ENCODE peak calls at places on chromosomes 1 and 21, in four cellular contexts. L, Q, C and R are unnamed samples.
A peak's percentile ranks its signal among the peaks of the same experiment; 100 is the strongest.

GRCh38 chr1:8970870-8971337 is 25.2 kb downstream of the CA6 start:
- DNase-seq in Q (no peak), C (no peak), L (no peak), R (no peak)

GRCh38 chr1:81681570-81681969 is 119.2 kb upstream of the ADGRL2 start:
- DNase-seq in L (no peak), C (no peak), Q (no peak), R (no peak)

GRCh38 chr1:248805905-248806304 is 19.8 kb downstream of the SH3BP5L start:
- DNase-seq in L (no peak), Q (no peak), C (no peak), R (no peak)

GRCh38 chr1:232988572-232989040 is 38.2 kb downstream of the NTPCR start:
- DNase-seq in C (no peak), Q (no peak), L (no peak), R (no peak)

GRCh38 chr1:94646786-94647555 is 105.4 kb upstream of the F3 start:
- DNase-seq in L (no peak), Q (no peak), C (no peak), R (no peak)

GRCh38 chr1:7110306-7110705 is 325.1 kb downstream of the CAMTA1 start:
- DNase-seq in L (no peak), C (no peak), Q (no peak), R (no peak)

GRCh38 chr1:29202584-29203340 is 21.1 kb upstream of the SRSF4 start:
- DNase-seq in L (peak; percentile 89), C (peak; percentile 90), Q (peak; percentile 99), R (peak; percentile 99)

GRCh38 chr1:114510235-114511047 is 562 bp downstream of the TRIM33 start:
- DNase-seq in L (no peak), C (peak; percentile 38), Q (peak; percentile 89), R (peak; percentile 70)

GRCh38 chr21:29240136-29240535 is 58.6 kb upstream of the BACH1 start:
- DNase-seq in L (no peak), Q (no peak), C (no peak), R (no peak)

GRCh38 chr1:107443860-107444259 is 303.0 kb downstream of the NTNG1 start:
- DNase-seq in C (no peak), L (no peak), Q (no peak), R (no peak)

GRCh38 chr21:41142051-41142795 is 25.7 kb upstream of the BACE2 start:
- DNase-seq in Q (no peak), L (peak; percentile 2), C (peak; percentile 5), R (no peak)

GRCh38 chr1:112840631-112841624 is 115.1 kb downstream of the SLC16A1 start:
- DNase-seq in L (no peak), C (no peak), Q (no peak), R (no peak)

GRCh38 chr1:22038036-22038435 is 14.5 kb upstream of the CDC42 start:
- DNase-seq in C (no peak), L (no peak), Q (peak; percentile 43), R (no peak)

GRCh38 chr1:212920246-212920645 is 30.1 kb upstream of the VASH2 start:
- DNase-seq in C (no peak), Q (no peak), L (no peak), R (no peak)

GRCh38 chr1:7770620-7770938 is 517 bp upstream of the VAMP3 start:
- DNase-seq in Q (no peak), L (no peak), C (no peak), R (no peak)

GRCh38 chr1:234681990-234682389 is 72.0 kb upstream of the IRF2BP2 start:
- DNase-seq in Q (no peak), L (no peak), C (no peak), R (no peak)

GRCh38 chr1:159239551-159240220 is 35.0 kb downstream of the ACKR1 start:
- DNase-seq in C (no peak), L (no peak), Q (no peak), R (no peak)

GRCh38 chr1:36297062-36297461 is 9.1 kb upstream of the SH3D21 start:
- DNase-seq in L (peak; percentile 58), C (no peak), Q (no peak), R (no peak)

GRCh38 chr1:182133181-182133580 is 71.7 kb upstream of the ZNF648 start:
- DNase-seq in C (no peak), Q (no peak), L (no peak), R (no peak)

GRCh38 chr21:16468191-16468590 is 738.4 kb downstream of the USP25 start:
- DNase-seq in L (no peak), C (no peak), Q (no peak), R (no peak)

GRCh38 chr1:39954870-39955546 is at the start of gene MFSD2A:
- DNase-seq in C (peak; percentile 78), L (peak; percentile 50), Q (no peak), R (peak; percentile 69)

GRCh38 chr1:208207388-208208131 is 36.6 kb downstream of the PLXNA2 start:
- DNase-seq in C (no peak), L (peak; percentile 84), Q (no peak), R (no peak)

GRCh38 chr1:27549807-27550408 is 54.0 kb downstream of the AHDC1 start:
- DNase-seq in L (no peak), Q (no peak), C (no peak), R (no peak)

GRCh38 chr1:7478797-7479499 is 292.1 kb upstream of the VAMP3 start:
- DNase-seq in L (no peak), C (peak; percentile 75), Q (no peak), R (no peak)

GRCh38 chr21:36756527-36756926 is 57.6 kb downstream of the SIM2 start:
- DNase-seq in C (peak; percentile 59), Q (no peak), L (peak; percentile 18), R (no peak)

GRCh38 chr1:62621907-62622306 is 24.6 kb downstream of the ANGPTL3 start:
- DNase-seq in C (peak; percentile 90), L (peak; percentile 98), Q (peak; percentile 75), R (no peak)

GRCh38 chr1:76543495-76543894 is 323.8 kb upstream of the ST6GALNAC5 start:
- DNase-seq in Q (no peak), C (no peak), L (no peak), R (no peak)

GRCh38 chr1:76546354-76546933 is 320.8 kb upstream of the ST6GALNAC5 start:
- DNase-seq in L (no peak), C (no peak), Q (no peak), R (no peak)

DNA sequence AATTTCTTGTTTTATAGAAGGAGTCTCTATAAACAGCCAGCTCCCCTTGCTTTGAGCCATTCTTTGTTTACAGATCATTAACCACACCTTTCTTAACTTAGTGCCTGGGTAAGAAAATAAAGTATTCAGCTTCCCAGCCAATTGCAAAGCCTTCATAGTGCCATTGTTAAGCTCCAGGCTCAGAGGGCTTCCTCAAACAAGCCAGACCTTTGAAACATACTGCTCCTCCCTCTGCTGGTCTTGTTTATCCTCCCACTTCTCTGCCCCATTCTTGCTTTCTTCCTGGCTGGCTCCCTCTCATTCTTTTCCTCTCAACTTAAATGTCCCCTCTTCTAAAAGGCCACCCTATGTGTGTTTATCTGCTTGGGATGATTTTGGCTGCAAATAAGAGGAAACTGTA is 319.4 kb upstream of the ST6GALNAC5 start:
- DNase-seq in L (no peak), C (no peak), Q (no peak), R (peak; percentile 7)
- TF ChIP-seq PHF8 in L (no peak), C (no peak), Q (no peak), R (no peak)

GRCh38 chr21:35578831-35579470 is 481.4 kb downstream of the SETD4 start:
- DNase-seq in C (no peak), Q (peak; percentile 17), L (peak; percentile 14), R (no peak)
- TF ChIP-seq PHF8 in C (no peak), Q (no peak), L (no peak), R (no peak)

GRCh38 chr1:185017966-185018365 is 27.4 kb upstream of the RNF2 start:
- DNase-seq in C (no peak), L (no peak), Q (no peak), R (no peak)

GRCh38 chr1:185015598-185015997 is 29.8 kb upstream of the RNF2 start:
- DNase-seq in C (no peak), Q (peak; percentile 9), L (no peak), R (no peak)

GRCh38 chr1:185016880-185017279 is 28.5 kb upstream of the RNF2 start:
- DNase-seq in C (peak; percentile 28), Q (peak; percentile 32), L (no peak), R (no peak)

DNA sequence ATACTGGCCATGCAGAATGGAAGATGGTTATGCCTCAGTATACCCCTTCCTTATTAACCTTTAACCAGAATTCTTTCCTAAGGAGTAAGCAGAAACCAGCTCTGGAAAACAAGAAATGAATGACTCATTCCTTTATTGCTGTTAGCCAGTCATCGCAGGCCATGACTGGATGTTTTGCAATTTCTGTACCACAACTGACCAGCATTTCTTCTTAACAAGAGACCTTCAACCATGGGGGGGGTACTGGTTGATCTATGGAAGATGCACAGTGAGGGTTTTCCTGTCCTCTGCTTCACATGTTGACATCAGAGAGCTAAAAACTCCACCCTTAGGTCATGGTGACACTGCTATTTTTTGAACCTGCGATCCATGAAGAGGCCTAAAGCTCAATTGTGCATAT is 28.0 kb upstream of the RNF2 start:
- DNase-seq in C (peak; percentile 65), L (no peak), Q (peak; percentile 48), R (no peak)
- TF ChIP-seq PHF8 in C (no peak), L (no peak), Q (no peak), R (no peak)

DNA sequence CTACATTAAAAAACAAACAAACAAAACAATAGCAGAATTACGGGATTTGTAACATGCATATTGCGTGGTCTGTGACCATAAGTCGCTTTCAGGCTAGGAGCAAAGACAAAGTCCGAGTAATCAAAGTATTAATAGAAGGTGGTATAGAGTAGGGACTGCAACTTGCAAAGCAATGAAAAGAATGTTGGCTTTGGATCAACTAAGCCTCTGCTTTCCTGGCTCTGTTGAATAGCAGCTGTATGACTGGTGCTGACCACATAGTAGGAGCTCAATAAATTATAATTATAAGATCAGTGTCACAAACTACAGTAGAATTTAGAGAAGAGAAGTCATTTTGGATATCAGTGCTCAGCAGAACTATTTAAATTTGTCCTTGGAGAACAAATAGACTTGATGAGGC is 586.4 kb downstream of the DPYD start:
- DNase-seq in Q (no peak), L (no peak), C (no peak), R (no peak)
- TF ChIP-seq PHF8 in Q (no peak), L (no peak), C (no peak), R (no peak)

GRCh38 chr1:68570859-68571258 is 74.0 kb upstream of the DEPDC1 start:
- DNase-seq in Q (no peak), C (no peak), L (no peak), R (no peak)
- TF ChIP-seq PHF8 in Q (no peak), C (no peak), L (no peak), R (no peak)

DNA sequence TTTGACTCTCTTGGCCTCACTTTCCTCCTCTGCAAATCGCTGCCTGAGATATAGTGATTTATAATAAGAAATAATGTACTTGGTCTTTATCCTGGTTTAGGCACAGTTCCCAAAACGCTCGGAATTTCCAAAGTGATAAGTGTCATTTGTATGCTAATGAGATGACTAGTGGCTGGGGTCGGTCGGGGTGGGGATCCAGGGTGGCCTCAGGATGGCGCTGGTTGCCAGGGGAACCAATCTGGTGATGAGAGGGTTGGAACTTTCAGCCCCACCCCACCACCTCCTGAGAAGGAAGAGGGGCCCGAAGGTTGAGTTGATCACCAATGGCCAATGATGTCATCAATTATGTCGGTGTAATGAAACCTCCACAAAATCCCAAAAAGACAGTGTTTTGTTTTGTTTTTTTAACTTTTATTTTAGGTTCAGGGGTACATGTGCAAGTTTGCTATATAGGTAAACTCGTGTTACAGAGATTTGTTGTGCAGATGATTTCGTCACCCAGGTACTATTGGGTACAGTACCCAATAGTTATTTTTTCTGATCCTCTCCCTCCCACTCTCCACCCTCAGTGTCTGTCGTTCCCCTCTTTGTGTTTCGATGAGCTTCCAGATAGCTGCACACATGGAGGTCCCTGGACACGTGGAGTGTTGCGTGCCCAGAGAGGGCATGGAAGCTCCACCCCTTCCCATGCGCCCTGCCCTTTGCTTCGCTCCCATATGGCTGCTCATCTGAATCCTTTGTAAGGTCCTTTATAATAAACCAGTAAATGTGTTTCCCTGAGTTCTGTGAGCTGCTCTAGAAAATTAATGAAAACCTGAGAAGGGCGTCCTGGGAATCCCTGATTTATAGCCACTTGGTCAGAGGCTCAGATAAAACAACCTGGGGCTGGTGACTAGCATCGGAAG is 97.2 kb downstream of the KCNN3 start:
- DNase-seq in C (no peak), Q (no peak), L (no peak), R (peak; percentile 17)
- TF ChIP-seq PHF8 in C (no peak), Q (no peak), L (no peak), R (no peak)